ENCODE peak calls at places on chromosomes 1 and 21, in ten cellular contexts. K is stimulated activated CD4-positive, alpha-beta T cell treated with anti-CD3 and anti-CD28 coated beads, Interleukin-1b, Interleukin-23, amount 100 ng/mL, for 24 hours; Q is NCI-H1092 treated with DMSO at 0.1 percent for 48 hours; H is mammary epithelial cell; T is WTC11; Z is tibial nerve; A is T-helper 1 cell; B is HS-5; Y is AG10803; D is T-helper 22 cell. X is an unnamed sample.

GRCh38 chr1:89894210-89894668 is 73.4 kb downstream of the LRRC8D start:
- DNase-seq in T (no peak), H (peak; percentile 47), Z (no peak), Q (no peak), B (peak; percentile 79), D (no peak), K (no peak), A (no peak), Y (peak; percentile 88), X (no peak)

GRCh38 chr1:87135313-87135712 is 193.4 kb upstream of the LMO4 start:
- DNase-seq in K (no peak), Y (no peak), Q (no peak), D (no peak), B (no peak), A (no peak), Z (no peak), T (no peak), H (no peak), X (no peak)

GRCh38 chr1:182185822-182186756 is 124.6 kb upstream of the ZNF648 start:
- DNase-seq in B (peak; percentile 94), K (no peak), H (peak; percentile 94), D (no peak), Z (no peak), Y (peak; percentile 92), Q (no peak), A (no peak), T (no peak), X (no peak)

GRCh38 chr1:8121261-8122159 is 95.4 kb upstream of the ERRFI1 start:
- DNase-seq in H (peak; percentile 78), T (no peak), Y (peak; percentile 74), D (no peak), B (no peak), A (no peak), Z (no peak), Q (no peak), K (no peak), X (peak; percentile 29)

GRCh38 chr1:228336308-228337030 is 70.2 kb downstream of the TRIM11 start:
- DNase-seq in K (no peak), A (no peak), D (no peak), B (no peak), T (no peak), Y (no peak), Z (no peak), H (no peak), Q (no peak), X (no peak)

GRCh38 chr1:162859210-162859609 is 1.8 kb downstream of the CCDC190 start:
- DNase-seq in T (no peak), Q (no peak), D (no peak), Y (no peak), Z (no peak), A (no peak), H (no peak), K (no peak), B (no peak), X (no peak)

GRCh38 chr1:87292684-87293493 is 35.8 kb upstream of the LMO4 start:
- DNase-seq in Y (peak; percentile 53), D (peak; percentile 8), Z (peak; percentile 40), Q (peak; percentile 63), H (peak; percentile 21), T (peak; percentile 72), K (peak; percentile 41), A (peak; percentile 64), B (peak; percentile 40), X (no peak)

GRCh38 chr1:117656202-117656641 is 50.4 kb downstream of the TENT5C start:
- DNase-seq in Q (no peak), D (peak; percentile 77), B (no peak), K (peak; percentile 43), T (no peak), Z (no peak), Y (no peak), A (peak; percentile 75), H (no peak), X (no peak)

GRCh38 chr1:201399352-201400126 is 415 bp upstream of the LAD1 start:
- DNase-seq in T (peak; percentile 76), K (no peak), D (no peak), Z (no peak), H (peak; percentile 85), B (no peak), Q (no peak), A (no peak), Y (no peak), X (peak; percentile 47)

GRCh38 chr1:97630968-97631367 is 289.9 kb downstream of the DPYD start:
- DNase-seq in Q (no peak), B (no peak), A (peak; percentile 1), Y (no peak), T (no peak), K (no peak), H (no peak), D (no peak), Z (no peak), X (no peak)

GRCh38 chr1:239929317-239929716 is 162.4 kb upstream of the FMN2 start:
- DNase-seq in K (no peak), D (no peak), T (no peak), H (no peak), Z (no peak), Q (no peak), A (no peak), B (no peak), Y (no peak), X (no peak)

GRCh38 chr1:225998560-225999226 is 450 bp downstream of the SDE2 start:
- DNase-seq in Y (peak; percentile 41), A (no peak), K (no peak), Z (no peak), H (peak; percentile 18), B (no peak), T (no peak), Q (no peak), D (no peak), X (no peak)

GRCh38 chr21:28485301-28486022 is 507.2 kb downstream of the LTN1 start:
- DNase-seq in T (no peak), A (no peak), Y (peak; percentile 85), H (peak; percentile 25), D (no peak), Q (no peak), Z (no peak), B (peak; percentile 64), K (no peak), X (no peak)

GRCh38 chr1:205963352-205963751 is 20.1 kb upstream of the SLC26A9 start:
- DNase-seq in D (no peak), Q (no peak), A (no peak), K (no peak), B (peak; percentile 86), H (peak; percentile 97), Z (no peak), Y (peak; percentile 82), T (no peak), X (no peak)

GRCh38 chr1:204325944-204326343 is 33.8 kb downstream of the PLEKHA6 start:
- DNase-seq in Z (no peak), D (no peak), T (no peak), K (no peak), B (no peak), Q (no peak), Y (no peak), A (no peak), H (no peak), X (no peak)

GRCh38 chr21:41112740-41113692 is 54.9 kb upstream of the BACE2 start:
- DNase-seq in Y (peak; percentile 98), B (no peak), Q (no peak), H (peak; percentile 96), D (no peak), A (no peak), T (no peak), Z (no peak), K (no peak), X (no peak)

GRCh38 chr1:41819843-41820242 is 98.9 kb downstream of the HIVEP3 start:
- DNase-seq in D (no peak), K (no peak), A (no peak), Z (no peak), T (no peak), Q (no peak), B (no peak), H (no peak), Y (no peak), X (no peak)

GRCh38 chr1:50880373-50880772 is 79.7 kb downstream of the FAF1 start:
- DNase-seq in A (no peak), Q (no peak), T (no peak), Y (peak; percentile 22), D (no peak), H (no peak), Z (no peak), B (no peak), K (no peak), X (no peak)

GRCh38 chr21:33821580-33822322 is 93.9 kb downstream of the ATP5PO start:
- DNase-seq in B (no peak), Z (no peak), Y (no peak), Q (no peak), A (no peak), D (no peak), K (no peak), H (no peak), T (no peak), X (no peak)

GRCh38 chr1:45883633-45884032 is 80.2 kb downstream of the MAST2 start:
- DNase-seq in K (no peak), Z (no peak), T (no peak), D (no peak), Y (peak; percentile 71), B (peak; percentile 20), A (no peak), H (no peak), Q (no peak), X (no peak)

GRCh38 chr1:65688848-65689247 is 103.8 kb upstream of the PDE4B start:
- DNase-seq in T (no peak), Z (no peak), A (no peak), Q (no peak), Y (no peak), H (no peak), K (no peak), B (no peak), D (no peak), X (no peak)

GRCh38 chr21:26224351-26224750 is 53.8 kb upstream of the APP start:
- DNase-seq in A (no peak), Y (no peak), D (no peak), T (no peak), H (no peak), K (no peak), Z (no peak), B (no peak), Q (no peak), X (no peak)

GRCh38 chr1:29259802-29260441 is 23.6 kb downstream of the PTPRU start:
- DNase-seq in K (no peak), H (no peak), T (peak; percentile 77), B (no peak), Z (peak; percentile 33), D (no peak), A (no peak), Y (no peak), Q (no peak), X (peak; percentile 86)

GRCh38 chr1:99852648-99853047 is 2.5 kb downstream of the AGL start:
- DNase-seq in Q (no peak), B (no peak), Y (peak; percentile 16), Z (no peak), D (no peak), H (no peak), K (no peak), T (no peak), A (no peak), X (no peak)

GRCh38 chr21:40936771-40937261 is 89.9 kb upstream of the DSCAM start:
- DNase-seq in A (no peak), Y (no peak), K (no peak), Z (no peak), H (peak; percentile 68), B (no peak), D (no peak), Q (no peak), T (no peak), X (no peak)

X was measured in frontal cortex.